ENCODE peak calls at places on chromosome 14, in six cellular contexts. P is HT1080, J is cardiac fibroblast, B is upper lobe of left lung, Q is substantia nigra, T is neural crest cell. W is an unnamed sample.

GRCh38 chr14:71247106-71247505 is 339.8 kb downstream of the PCNX1 start:
- DNase-seq in P (no peak), Q (no peak), J (peak), B (no peak), T (no peak), W (peak)

GRCh38 chr14:70934084-70934483 is 26.8 kb downstream of the PCNX1 start:
- DNase-seq in J (peak), Q (no peak), B (no peak), P (no peak), T (no peak), W (no peak)

GRCh38 chr14:61300754-61301153 is 19.6 kb upstream of the TMEM30B start:
- DNase-seq in Q (no peak), T (no peak), B (no peak), P (no peak), J (no peak), W (no peak)

GRCh38 chr14:54535126-54535525 is 25.4 kb downstream of the CGRRF1 start:
- DNase-seq in T (no peak), B (no peak), J (peak), P (no peak), Q (no peak), W (no peak)

GRCh38 chr14:31154956-31155355 is 52.6 kb downstream of the HECTD1 start:
- DNase-seq in T (no peak), Q (no peak), J (peak), B (no peak), P (no peak), W (no peak)

GRCh38 chr14:35533357-35534129 is 421 bp upstream of the INSM2 start:
- DNase-seq in Q (no peak), B (peak), P (peak), J (peak), T (peak), W (peak)

GRCh38 chr14:62117010-62117717 is 354.9 kb downstream of the SNAPC1 start:
- DNase-seq in B (peak), T (peak), P (no peak), Q (peak), J (peak), W (peak)

GRCh38 chr14:105839425-105840265 is 313.3 kb downstream of the TMEM121 start:
- DNase-seq in B (peak), T (no peak), Q (no peak), J (no peak), P (no peak), W (no peak)

GRCh38 chr14:33592298-33592697 is 358.6 kb downstream of the EGLN3 start:
- DNase-seq in P (peak), B (no peak), Q (no peak), J (peak), T (no peak), W (no peak)

GRCh38 chr14:100586153-100586519 is 1.1 kb downstream of the BEGAIN start:
- DNase-seq in Q (no peak), P (no peak), J (no peak), T (no peak), B (no peak), W (no peak)

GRCh38 chr14:102545461-102546265 is 36.1 kb upstream of the ANKRD9 start:
- DNase-seq in B (no peak), P (no peak), T (no peak), J (peak), Q (no peak), W (no peak)

GRCh38 chr14:69614592-69614991 is 3.2 kb downstream of the SUSD6 start:
- DNase-seq in B (peak), Q (no peak), T (no peak), P (no peak), J (no peak), W (no peak)

GRCh38 chr14:67187210-67187609 is 2.0 kb upstream of the GARIN2 start:
- DNase-seq in P (peak), J (peak), B (no peak), Q (no peak), T (no peak), W (peak)

GRCh38 chr14:103348154-103348553 is 14.1 kb downstream of the EIF5 start:
- DNase-seq in T (no peak), J (no peak), P (no peak), B (no peak), Q (no peak), W (no peak)

GRCh38 chr14:54564799-54565235 is 2.1 kb upstream of the SAMD4A start:
- DNase-seq in J (peak), B (peak), T (no peak), Q (no peak), P (peak), W (peak)

GRCh38 chr14:23095196-23096108 is at the start of gene C14orf119:
- DNase-seq in B (peak), P (peak), T (no peak), J (peak), Q (no peak), W (peak)

GRCh38 chr14:30883508-30884294 is 9.3 kb downstream of the COCH start:
- DNase-seq in Q (no peak), T (no peak), B (no peak), P (no peak), J (no peak), W (no peak)

GRCh38 chr14:61527325-61528100 is 167.8 kb upstream of the HIF1A start:
- DNase-seq in T (no peak), P (peak), B (peak), J (peak), Q (no peak), W (peak)

GRCh38 chr14:35355981-35356839 is 48.3 kb downstream of the NFKBIA start:
- DNase-seq in Q (no peak), B (peak), T (no peak), P (no peak), J (peak), W (no peak)

W was measured in mammary epithelial cell.